ENCODE peak calls at places on chromosomes 1 and 21, in seven cellular contexts. N is gastrocnemius medialis; S is T-helper 2 cell; R is SK-MEL-5; Y is progenitor cell of endocrine pancreas; O is ELR; H is CD8-positive, alpha-beta T cell. U is an unnamed sample.

GRCh38 chr1:27348861-27349783 is 7.3 kb downstream of the SYTL1 start:
- DNase-seq in N (no peak), H (peak), O (peak), R (no peak), S (no peak), Y (no peak), U (no peak)

GRCh38 chr1:99503276-99503747 is 142.6 kb upstream of the PALMD start:
- DNase-seq in O (no peak), S (no peak), H (no peak), Y (no peak), R (peak), N (peak), U (peak)

GRCh38 chr1:16139473-16139962 is 16.4 kb downstream of the EPHA2 start:
- DNase-seq in N (no peak), S (no peak), Y (no peak), H (no peak), O (peak), R (no peak), U (no peak)

GRCh38 chr1:29459551-29459945 is 223.2 kb downstream of the PTPRU start:
- DNase-seq in R (no peak), O (no peak), H (no peak), Y (no peak), N (no peak), S (no peak), U (no peak)

GRCh38 chr21:33892853-33893252 is 22.8 kb downstream of the ATP5PO start:
- DNase-seq in R (no peak), Y (no peak), S (no peak), O (peak), N (no peak), H (no peak), U (no peak)

GRCh38 chr1:217660353-217661062 is 29.4 kb downstream of the SPATA17 start:
- DNase-seq in N (no peak), S (no peak), Y (no peak), R (peak), O (peak), H (no peak), U (peak)

GRCh38 chr21:36964398-36964797 is 2.1 kb downstream of the HLCS start:
- DNase-seq in S (no peak), Y (no peak), H (no peak), R (no peak), O (no peak), N (no peak), U (no peak)

GRCh38 chr21:42055425-42055824 is 15.7 kb upstream of the UMODL1 start:
- DNase-seq in O (no peak), Y (no peak), N (no peak), R (no peak), H (no peak), S (no peak), U (no peak)

GRCh38 chr1:110161165-110161564 is 10.9 kb downstream of the SLC6A17 start:
- DNase-seq in H (no peak), S (no peak), N (no peak), R (no peak), Y (no peak), O (no peak), U (no peak)

GRCh38 chr1:42195841-42196240 is 31.3 kb upstream of the GUCA2A start:
- DNase-seq in O (no peak), R (no peak), S (no peak), H (no peak), Y (no peak), N (no peak), U (no peak)

U was measured in COLO829.